ENCODE peak calls at places on chromosomes 6 and 20, in ten cellular contexts. U, S, A, W, C, L, J, K, B and T are unnamed samples.
A peak's percentile ranks its signal among the peaks of the same experiment; 100 is the strongest.

GRCh38 chr20:44851545-44851944 is 34.0 kb upstream of the YWHAB start:
- DNase-seq in W (no peak), S (no peak), U (no peak), J (no peak), L (no peak), B (no peak), K (no peak), A (no peak), C (no peak), T (no peak)

GRCh38 chr6:169145476-169145875 is 108.2 kb downstream of the THBS2 start:
- DNase-seq in L (no peak), W (no peak), A (no peak), C (no peak), K (no peak), U (no peak), B (no peak), J (no peak), S (no peak), T (no peak)

GRCh38 chr6:132153221-132153896 is 202.2 kb upstream of the CCN2 start:
- DNase-seq in L (no peak), J (no peak), S (no peak), U (no peak), B (peak; percentile 93), C (no peak), K (no peak), W (no peak), A (no peak), T (no peak)

GRCh38 chr20:5657190-5657872 is 92.9 kb upstream of the SHLD1 start:
- DNase-seq in A (no peak), U (no peak), K (no peak), W (peak; percentile 98), B (peak; percentile 95), L (peak; percentile 51), S (no peak), C (peak; percentile 76), J (peak; percentile 99), T (no peak)

GRCh38 chr6:149903938-149904611 is 6.2 kb upstream of the RAET1E start:
- DNase-seq in U (no peak), S (no peak), W (no peak), L (no peak), K (no peak), J (no peak), A (no peak), C (no peak), B (no peak), T (no peak)

GRCh38 chr6:47655719-47656595 is 42.4 kb upstream of the ADGRF4 start:
- DNase-seq in A (peak; percentile 16), J (peak; percentile 84), B (no peak), L (no peak), U (peak; percentile 48), C (no peak), S (peak; percentile 65), K (peak; percentile 21), W (peak; percentile 87), T (no peak)

GRCh38 chr6:111781055-111781708 is 92.1 kb downstream of the FYN start:
- DNase-seq in J (no peak), U (no peak), K (no peak), C (no peak), S (no peak), L (no peak), W (peak; percentile 37), B (peak; percentile 49), A (no peak), T (no peak)

GRCh38 chr6:72466971-72467566 is 154.8 kb upstream of the KCNQ5 start:
- DNase-seq in K (no peak), C (no peak), U (no peak), B (no peak), A (no peak), S (no peak), W (no peak), L (no peak), J (peak; percentile 6), T (no peak)

GRCh38 chr20:16007164-16007563 is 566.1 kb downstream of the KIF16B start:
- DNase-seq in B (no peak), U (no peak), W (no peak), J (no peak), C (no peak), L (no peak), S (no peak), A (peak; percentile 85), K (no peak), T (peak; percentile 14)

GRCh38 chr20:4227085-4227821 is 211.9 kb upstream of the RNF24 start:
- DNase-seq in K (no peak), C (no peak), L (no peak), W (peak; percentile 63), B (peak; percentile 52), A (peak; percentile 14), U (no peak), S (peak; percentile 63), J (peak; percentile 74), T (no peak)

GRCh38 chr6:122872311-122872710 is 83.3 kb downstream of the SMPDL3A start:
- DNase-seq in B (no peak), W (no peak), U (no peak), A (no peak), C (no peak), K (no peak), L (no peak), S (no peak), J (no peak), T (no peak)

GRCh38 chr6:122868137-122868536 is 79.1 kb downstream of the SMPDL3A start:
- DNase-seq in S (no peak), B (no peak), A (no peak), U (no peak), C (no peak), J (no peak), L (no peak), K (no peak), W (no peak), T (no peak)

GRCh38 chr6:122869437-122870024 is 80.5 kb downstream of the SMPDL3A start:
- DNase-seq in K (peak; percentile 27), U (no peak), J (peak; percentile 79), B (peak; percentile 45), W (peak; percentile 49), L (peak; percentile 24), S (peak; percentile 59), A (peak; percentile 50), C (peak; percentile 10), T (peak; percentile 36)

DNA sequence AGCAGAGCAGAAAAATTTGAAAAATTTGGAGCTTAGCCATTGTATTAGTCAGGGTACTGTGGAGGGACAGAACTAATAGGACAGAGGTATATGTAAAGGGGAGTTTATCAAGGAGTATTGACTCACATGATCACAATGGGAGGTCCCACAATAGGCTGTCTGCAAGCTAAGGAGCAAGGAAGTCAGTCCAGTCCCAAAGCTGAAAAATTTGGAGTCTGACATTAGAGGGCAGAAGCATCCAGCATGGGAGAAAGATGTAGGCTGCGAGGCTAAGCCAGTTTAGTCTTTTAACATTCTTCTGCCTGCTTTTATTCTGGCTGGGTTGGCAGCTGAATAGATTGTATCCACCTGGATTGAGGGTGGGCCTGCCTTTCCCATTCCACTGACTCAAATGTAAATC is 82.0 kb downstream of the SMPDL3A start:
- DNase-seq in L (no peak), C (no peak), A (no peak), B (no peak), S (no peak), W (no peak), U (no peak), K (no peak), J (no peak), T (no peak)
- TF ChIP-seq CTCF in L (no peak), C (no peak), A (no peak), B (no peak), S (no peak), W (no peak), U (no peak), K (no peak), J (no peak), T (no peak)

GRCh38 chr6:142051404-142051803 is 81.3 kb upstream of the GJE1 start:
- DNase-seq in U (no peak), J (no peak), A (no peak), W (no peak), L (no peak), S (no peak), C (no peak), K (no peak), B (no peak), T (no peak)

GRCh38 chr6:142047934-142048592 is 84.7 kb upstream of the GJE1 start:
- DNase-seq in K (no peak), U (no peak), A (no peak), L (no peak), S (no peak), W (no peak), B (no peak), J (no peak), C (no peak), T (no peak)

GRCh38 chr6:142048593-142048980 is 84.1 kb upstream of the GJE1 start:
- DNase-seq in W (no peak), B (no peak), J (no peak), S (no peak), U (no peak), C (no peak), A (no peak), L (no peak), K (no peak), T (no peak)

DNA sequence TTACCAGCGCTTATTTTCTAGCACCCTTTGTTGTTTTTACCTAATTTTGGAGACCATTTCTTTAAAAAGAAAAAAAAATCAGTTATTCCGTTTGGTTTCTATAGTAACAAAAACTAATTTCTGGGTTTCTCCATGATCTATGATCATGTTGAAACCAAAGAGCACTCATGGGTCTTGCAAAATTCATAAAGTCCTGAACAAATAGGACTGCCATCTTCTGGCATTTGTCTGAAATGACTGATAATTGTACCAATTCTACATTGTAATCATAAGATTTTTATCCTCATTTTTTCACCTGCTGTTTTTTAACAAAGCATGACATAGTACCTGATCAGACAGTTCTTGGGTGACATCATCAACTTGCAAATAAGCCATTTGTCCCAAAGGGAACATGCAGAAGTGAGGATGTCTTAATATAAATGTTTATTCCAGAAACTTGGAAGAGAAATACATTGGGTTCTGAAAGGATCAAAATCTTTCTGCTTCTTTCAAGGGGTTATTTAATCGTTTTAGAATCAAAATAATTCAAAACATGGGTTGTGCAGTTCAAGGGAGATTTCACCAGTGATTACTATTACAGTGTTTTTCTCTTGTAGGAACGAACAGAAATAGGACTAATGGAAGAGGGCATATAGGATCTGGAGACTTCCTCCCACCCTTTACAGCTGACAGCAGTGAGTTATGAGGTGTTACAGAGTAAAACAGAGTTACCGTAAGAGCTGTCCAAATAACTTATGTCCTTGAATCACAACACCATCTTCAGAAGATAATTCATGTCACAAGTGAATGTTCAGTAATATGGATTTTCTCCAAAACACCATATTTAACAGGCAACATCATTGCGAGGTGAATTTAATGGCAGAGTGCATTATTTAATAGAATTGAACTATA is 87.1 kb upstream of the GJE1 start:
- DNase-seq in J (peak; percentile 40), K (no peak), S (peak; percentile 14), U (no peak), C (no peak), A (no peak), B (peak; percentile 9), L (no peak), W (no peak), T (no peak)
- TF ChIP-seq CTCF in J (peak; percentile 35), K (no peak), S (no peak), U (no peak), C (no peak), A (no peak), B (peak; percentile 18), L (no peak), W (peak; percentile 38), T (no peak)

GRCh38 chr6:31158863-31159855 is 770 bp downstream of the TCF19 start:
- DNase-seq in C (no peak), U (peak; percentile 52), J (peak; percentile 6), B (peak; percentile 2), W (peak; percentile 49), A (peak; percentile 63), L (no peak), K (peak; percentile 37), S (no peak), T (no peak)
- TF ChIP-seq CTCF in C (no peak), U (no peak), J (no peak), B (peak; percentile 25), W (no peak), A (no peak), L (no peak), K (no peak), S (no peak), T (no peak)

GRCh38 chr6:137341721-137342195 is 122.6 kb upstream of the IFNGR1 start:
- DNase-seq in L (no peak), U (peak; percentile 77), A (peak; percentile 37), B (no peak), C (peak; percentile 40), S (peak; percentile 20), J (peak; percentile 53), K (no peak), W (no peak), T (peak; percentile 27)
- TF ChIP-seq CTCF in L (no peak), U (peak; percentile 44), A (peak; percentile 33), B (peak; percentile 25), C (peak; percentile 9), S (peak; percentile 17), J (no peak), K (no peak), W (peak; percentile 13), T (no peak)